ENCODE peak calls at places on chromosomes 11 and 22, in ten cellular contexts. One of them, this sample, is unnamed. For H3K9me3, the result is how much of the 10 kb centered on the place peaks cover.

GRCh38 chr11:114366331-114367243 is 33.7 kb downstream of the C11orf71 start:
- DNase-seq in heart right ventricle: no peak
- DNase-seq in HCT116: no peak
- DNase-seq in PC-3: peak
- DNase-seq in BE2C: no peak
- DNase-seq in pancreas: no peak
- DNase-seq in OCI-LY7: no peak
- DNase-seq in cardiac muscle cell: peak
- DNase-seq in right lobe of liver: no peak
- DNase-seq in aorta: peak
- DNase-seq in this sample: no peak

GRCh38 chr22:32080904-32081303 is 37.8 kb downstream of the SLC5A1 start:
- DNase-seq in BE2C: peak
- DNase-seq in OCI-LY7: peak
- DNase-seq in HCT116: peak
- DNase-seq in aorta: no peak
- DNase-seq in PC-3: peak
- DNase-seq in right lobe of liver: no peak
- DNase-seq in cardiac muscle cell: peak
- DNase-seq in heart right ventricle: no peak
- DNase-seq in pancreas: peak
- DNase-seq in this sample: no peak

GRCh38 chr11:115670538-115671200 is 166.5 kb upstream of the CADM1 start:
- DNase-seq in PC-3: no peak
- DNase-seq in HCT116: no peak
- DNase-seq in aorta: no peak
- DNase-seq in OCI-LY7: no peak
- DNase-seq in pancreas: no peak
- DNase-seq in heart right ventricle: no peak
- DNase-seq in BE2C: peak
- DNase-seq in right lobe of liver: no peak
- DNase-seq in cardiac muscle cell: no peak
- DNase-seq in this sample: no peak

GRCh38 chr11:19712281-19713220 is at the start of gene NAV2:
- DNase-seq in aorta: peak
- DNase-seq in right lobe of liver: peak
- DNase-seq in heart right ventricle: peak
- DNase-seq in OCI-LY7: peak
- DNase-seq in PC-3: peak
- DNase-seq in HCT116: peak
- DNase-seq in cardiac muscle cell: peak
- DNase-seq in pancreas: peak
- DNase-seq in BE2C: peak
- DNase-seq in this sample: peak

GRCh38 chr11:111982019-111982464 is 43.2 kb upstream of the DLAT start:
- DNase-seq in PC-3: peak
- DNase-seq in BE2C: peak
- DNase-seq in HCT116: peak
- DNase-seq in heart right ventricle: no peak
- DNase-seq in OCI-LY7: peak
- DNase-seq in cardiac muscle cell: peak
- DNase-seq in aorta: peak
- DNase-seq in pancreas: peak
- DNase-seq in right lobe of liver: peak
- DNase-seq in this sample: peak

GRCh38 chr11:117669062-117669461 is 128.0 kb downstream of the DSCAML1 start:
- DNase-seq in right lobe of liver: no peak
- DNase-seq in cardiac muscle cell: no peak
- DNase-seq in pancreas: no peak
- DNase-seq in aorta: no peak
- DNase-seq in PC-3: no peak
- DNase-seq in HCT116: no peak
- DNase-seq in heart right ventricle: no peak
- DNase-seq in OCI-LY7: no peak
- DNase-seq in BE2C: no peak
- DNase-seq in this sample: no peak

GRCh38 chr11:24389575-24389974 is 107.3 kb upstream of the LUZP2 start:
- DNase-seq in right lobe of liver: no peak
- DNase-seq in PC-3: no peak
- DNase-seq in aorta: no peak
- DNase-seq in OCI-LY7: no peak
- DNase-seq in HCT116: no peak
- DNase-seq in BE2C: peak
- DNase-seq in pancreas: no peak
- DNase-seq in cardiac muscle cell: no peak
- DNase-seq in heart right ventricle: no peak
- DNase-seq in this sample: no peak

GRCh38 chr11:95337972-95338429 is 107.0 kb upstream of the SESN3 start:
- DNase-seq in heart right ventricle: no peak
- DNase-seq in OCI-LY7: no peak
- DNase-seq in HCT116: no peak
- DNase-seq in BE2C: no peak
- DNase-seq in right lobe of liver: no peak
- DNase-seq in aorta: no peak
- DNase-seq in pancreas: no peak
- DNase-seq in cardiac muscle cell: no peak
- DNase-seq in PC-3: no peak
- DNase-seq in this sample: no peak

GRCh38 chr22:38314992-38315800 is 2.0 kb downstream of the CSNK1E start:
- DNase-seq in cardiac muscle cell: peak
- DNase-seq in pancreas: no peak
- DNase-seq in PC-3: no peak
- DNase-seq in HCT116: no peak
- DNase-seq in OCI-LY7: peak
- DNase-seq in right lobe of liver: no peak
- DNase-seq in aorta: peak
- DNase-seq in BE2C: no peak
- DNase-seq in heart right ventricle: peak
- DNase-seq in this sample: peak

GRCh38 chr11:97638825-97639224 is 1249.0 kb downstream of the JRKL start:
- DNase-seq in pancreas: no peak
- DNase-seq in cardiac muscle cell: peak
- DNase-seq in PC-3: no peak
- DNase-seq in heart right ventricle: no peak
- DNase-seq in OCI-LY7: no peak
- DNase-seq in aorta: no peak
- DNase-seq in BE2C: no peak
- DNase-seq in right lobe of liver: no peak
- DNase-seq in HCT116: no peak
- DNase-seq in this sample: no peak

DNA sequence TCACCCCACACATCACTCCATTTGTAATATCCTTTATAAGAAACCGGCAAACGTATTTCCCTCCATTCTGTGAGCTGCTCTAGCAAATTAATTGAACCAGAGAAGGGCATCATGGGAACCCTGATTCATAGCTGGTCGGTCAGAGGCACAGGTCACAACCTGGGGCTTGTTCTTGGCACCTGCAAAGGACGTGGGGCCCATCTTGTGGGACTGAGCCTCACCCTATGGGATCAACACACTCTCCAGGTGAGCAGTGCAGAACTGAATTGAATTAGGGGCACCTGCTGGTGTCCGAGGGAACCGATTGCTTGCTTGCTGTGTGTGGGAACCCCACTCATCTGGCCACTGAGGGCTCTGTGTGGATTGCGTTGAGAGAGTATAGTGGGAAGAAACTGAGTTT is 145.3 kb downstream of the CTTN start:
- DNase-seq in aorta: no peak
- DNase-seq in cardiac muscle cell: no peak
- DNase-seq in PC-3: no peak
- DNase-seq in pancreas: no peak
- DNase-seq in BE2C: no peak
- DNase-seq in heart right ventricle: no peak
- DNase-seq in OCI-LY7: no peak
- DNase-seq in HCT116: no peak
- DNase-seq in right lobe of liver: no peak
- DNase-seq in this sample: no peak
- H3K9me3 ChIP-seq in aorta: under half
- H3K9me3 ChIP-seq in cardiac muscle cell: under half
- H3K9me3 ChIP-seq in PC-3: under half
- H3K9me3 ChIP-seq in pancreas: under half
- H3K9me3 ChIP-seq in BE2C: under half
- H3K9me3 ChIP-seq in heart right ventricle: under half
- H3K9me3 ChIP-seq in OCI-LY7: under half
- H3K9me3 ChIP-seq in HCT116: under half
- H3K9me3 ChIP-seq in right lobe of liver: under half
- H3K9me3 ChIP-seq in this sample: under half

DNA sequence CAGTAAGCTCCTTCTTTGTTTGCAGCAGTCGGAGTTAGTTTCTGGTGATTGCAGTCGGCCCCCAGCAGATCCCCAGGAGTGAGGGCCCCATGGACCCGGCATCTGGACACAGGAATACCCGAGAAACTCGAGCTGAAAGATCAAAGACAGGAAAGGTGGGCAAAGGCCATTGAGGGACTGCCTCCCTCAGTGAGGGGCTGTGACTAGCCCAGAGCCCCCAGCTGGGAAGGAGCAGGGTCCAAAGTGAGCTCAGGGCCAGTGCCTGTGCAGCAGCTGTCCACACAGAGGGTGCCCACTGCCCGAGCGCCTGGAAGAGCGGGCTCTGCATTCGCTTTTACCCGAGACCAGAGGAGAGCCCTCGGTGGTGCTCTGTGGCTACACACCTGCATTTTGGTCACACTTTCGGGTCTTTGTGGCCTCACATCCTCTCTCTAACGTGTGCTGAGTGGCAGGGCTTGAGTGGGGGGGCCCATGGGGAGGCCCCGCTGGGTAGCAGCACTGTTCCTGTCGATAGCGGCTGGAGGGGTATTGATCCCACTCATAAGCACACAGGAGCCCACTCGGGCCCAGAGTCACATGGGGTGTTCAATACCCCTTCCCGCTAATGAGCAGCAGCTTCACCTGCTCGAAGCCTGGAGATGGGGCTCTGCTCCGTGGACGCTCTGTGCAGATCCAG is 532.9 kb downstream of the TBC1D22A start:
- DNase-seq in BE2C: no peak
- DNase-seq in heart right ventricle: no peak
- DNase-seq in pancreas: no peak
- DNase-seq in right lobe of liver: no peak
- DNase-seq in HCT116: no peak
- DNase-seq in PC-3: no peak
- DNase-seq in aorta: no peak
- DNase-seq in OCI-LY7: no peak
- DNase-seq in cardiac muscle cell: no peak
- DNase-seq in this sample: no peak
- H3K9me3 ChIP-seq in BE2C: under half
- H3K9me3 ChIP-seq in heart right ventricle: under half
- H3K9me3 ChIP-seq in pancreas: under half
- H3K9me3 ChIP-seq in right lobe of liver: under half
- H3K9me3 ChIP-seq in HCT116: under half
- H3K9me3 ChIP-seq in PC-3: under half
- H3K9me3 ChIP-seq in aorta: under half
- H3K9me3 ChIP-seq in OCI-LY7: under half
- H3K9me3 ChIP-seq in cardiac muscle cell: under half
- H3K9me3 ChIP-seq in this sample: under half

DNA sequence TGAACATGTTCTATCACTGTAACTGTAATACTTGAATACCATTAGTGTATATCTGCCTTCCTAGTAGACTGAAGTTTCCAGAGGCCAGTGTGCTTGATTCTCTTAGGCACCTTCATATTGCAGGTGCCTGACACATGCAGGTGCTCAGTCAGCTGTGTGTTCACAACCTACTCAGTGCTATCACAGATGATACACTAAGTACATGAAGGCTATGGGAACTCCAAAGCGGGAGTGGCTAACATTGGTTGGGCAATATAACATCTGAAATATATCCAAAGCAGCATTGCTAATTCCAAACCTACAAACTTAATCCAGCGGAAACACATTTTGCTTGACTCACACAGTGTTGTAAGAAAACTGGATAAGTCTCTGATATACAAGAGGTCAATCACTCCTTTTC is 539.3 kb upstream of the ISX start:
- DNase-seq in HCT116: no peak
- DNase-seq in OCI-LY7: no peak
- DNase-seq in BE2C: no peak
- DNase-seq in cardiac muscle cell: no peak
- DNase-seq in right lobe of liver: no peak
- DNase-seq in PC-3: no peak
- DNase-seq in heart right ventricle: no peak
- DNase-seq in pancreas: no peak
- DNase-seq in aorta: no peak
- DNase-seq in this sample: no peak
- H3K9me3 ChIP-seq in HCT116: under half
- H3K9me3 ChIP-seq in OCI-LY7: under half
- H3K9me3 ChIP-seq in BE2C: under half
- H3K9me3 ChIP-seq in cardiac muscle cell: under half
- H3K9me3 ChIP-seq in right lobe of liver: under half
- H3K9me3 ChIP-seq in PC-3: under half
- H3K9me3 ChIP-seq in heart right ventricle: under half
- H3K9me3 ChIP-seq in pancreas: under half
- H3K9me3 ChIP-seq in aorta: under half
- H3K9me3 ChIP-seq in this sample: under half

GRCh38 chr22:47396105-47396504 is 633.7 kb downstream of the TBC1D22A start:
- DNase-seq in aorta: no peak
- DNase-seq in heart right ventricle: no peak
- DNase-seq in cardiac muscle cell: no peak
- DNase-seq in BE2C: no peak
- DNase-seq in PC-3: no peak
- DNase-seq in pancreas: no peak
- DNase-seq in right lobe of liver: no peak
- DNase-seq in HCT116: no peak
- DNase-seq in OCI-LY7: no peak
- DNase-seq in this sample: no peak

GRCh38 chr22:47396515-47396914 is 634.1 kb downstream of the TBC1D22A start:
- DNase-seq in OCI-LY7: no peak
- DNase-seq in right lobe of liver: no peak
- DNase-seq in HCT116: no peak
- DNase-seq in BE2C: no peak
- DNase-seq in PC-3: no peak
- DNase-seq in heart right ventricle: no peak
- DNase-seq in aorta: no peak
- DNase-seq in pancreas: no peak
- DNase-seq in cardiac muscle cell: no peak
- DNase-seq in this sample: no peak

GRCh38 chr22:47397673-47398072 is 635.2 kb downstream of the TBC1D22A start:
- DNase-seq in BE2C: no peak
- DNase-seq in cardiac muscle cell: no peak
- DNase-seq in heart right ventricle: no peak
- DNase-seq in aorta: no peak
- DNase-seq in HCT116: no peak
- DNase-seq in OCI-LY7: no peak
- DNase-seq in PC-3: no peak
- DNase-seq in right lobe of liver: no peak
- DNase-seq in pancreas: no peak
- DNase-seq in this sample: no peak

GRCh38 chr22:47394504-47395440 is 632.3 kb downstream of the TBC1D22A start:
- DNase-seq in BE2C: no peak
- DNase-seq in right lobe of liver: no peak
- DNase-seq in cardiac muscle cell: no peak
- DNase-seq in OCI-LY7: no peak
- DNase-seq in pancreas: no peak
- DNase-seq in aorta: no peak
- DNase-seq in PC-3: no peak
- DNase-seq in heart right ventricle: no peak
- DNase-seq in HCT116: no peak
- DNase-seq in this sample: no peak

DNA sequence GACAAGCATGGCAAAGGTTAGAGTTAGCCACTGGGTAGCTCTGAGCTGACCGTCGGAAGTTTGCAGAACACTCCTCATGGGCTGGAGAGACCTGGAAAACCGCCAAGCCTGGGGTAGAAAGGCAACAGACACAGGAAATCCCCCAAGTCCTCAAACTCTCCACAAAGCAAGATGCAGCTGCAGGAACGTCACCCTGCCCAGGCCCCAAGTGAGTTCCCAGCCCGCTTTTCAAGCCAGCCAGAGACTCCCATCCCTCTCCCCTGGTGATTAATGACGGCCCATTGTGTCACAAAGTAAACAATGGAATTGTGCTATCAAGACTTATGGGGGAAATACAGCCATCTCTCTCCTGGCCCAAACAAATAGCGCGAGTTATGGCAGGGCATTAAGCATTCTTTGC is 633.0 kb downstream of the TBC1D22A start:
- DNase-seq in aorta: no peak
- DNase-seq in HCT116: no peak
- DNase-seq in PC-3: peak
- DNase-seq in OCI-LY7: no peak
- DNase-seq in cardiac muscle cell: peak
- DNase-seq in right lobe of liver: no peak
- DNase-seq in heart right ventricle: no peak
- DNase-seq in pancreas: no peak
- DNase-seq in BE2C: no peak
- DNase-seq in this sample: no peak
- H3K9me3 ChIP-seq in aorta: under half
- H3K9me3 ChIP-seq in HCT116: under half
- H3K9me3 ChIP-seq in PC-3: under half
- H3K9me3 ChIP-seq in OCI-LY7: under half
- H3K9me3 ChIP-seq in cardiac muscle cell: under half
- H3K9me3 ChIP-seq in right lobe of liver: under half
- H3K9me3 ChIP-seq in heart right ventricle: under half
- H3K9me3 ChIP-seq in pancreas: under half
- H3K9me3 ChIP-seq in BE2C: under half
- H3K9me3 ChIP-seq in this sample: under half